ENCODE peak calls at places on chromosome 4, in nine cellular contexts. U is SK-N-SH, X is esophagus muscularis mucosa, G is fibroblast of mammary gland, V is transverse colon, L is adrenal gland, O is dorsolateral prefrontal cortex, A is colonic mucosa, C is AG09309. T is an unnamed sample.

GRCh38 chr4:168589154-168589553 is 92.3 kb downstream of the PALLD start:
- DNase-seq in O (no peak), V (no peak), U (no peak), X (no peak), C (no peak), L (peak), G (peak), A (peak), T (peak)

GRCh38 chr4:159983080-159983479 is 880.2 kb downstream of the RAPGEF2 start:
- DNase-seq in G (no peak), V (no peak), L (no peak), X (no peak), A (no peak), C (no peak), U (no peak), O (no peak), T (no peak)

GRCh38 chr4:46124773-46125172 is 919 bp upstream of the GABRG1 start:
- DNase-seq in X (no peak), V (no peak), C (no peak), G (no peak), L (peak), A (no peak), O (peak), U (peak), T (no peak)

GRCh38 chr4:148776944-148777343 is 334.7 kb upstream of the NR3C2 start:
- DNase-seq in C (no peak), X (no peak), U (no peak), G (no peak), A (no peak), V (no peak), O (no peak), L (no peak), T (no peak)

GRCh38 chr4:152640058-152640921 is 39.5 kb downstream of the TMEM154 start:
- DNase-seq in G (peak), L (peak), V (no peak), A (no peak), C (no peak), U (peak), O (no peak), X (no peak), T (peak)

GRCh38 chr4:108861339-108861738 is 98.5 kb upstream of the ETNPPL start:
- DNase-seq in L (peak), A (no peak), X (no peak), U (no peak), V (no peak), O (no peak), C (no peak), G (peak), T (peak)

GRCh38 chr4:170229021-170229420 is 139.3 kb upstream of the AADAT start:
- DNase-seq in V (no peak), O (no peak), L (no peak), U (no peak), A (no peak), C (no peak), G (no peak), X (no peak), T (peak)

GRCh38 chr4:185778307-185778706 is 33.7 kb downstream of the SORBS2 start:
- DNase-seq in X (peak), O (no peak), A (no peak), V (no peak), C (no peak), L (no peak), G (no peak), U (no peak), T (no peak)

GRCh38 chr4:146450524-146450923 is 71.2 kb downstream of the SLC10A7 start:
- DNase-seq in V (no peak), X (no peak), L (no peak), A (no peak), G (no peak), U (no peak), C (no peak), O (no peak), T (no peak)

GRCh38 chr4:120318447-120318846 is 251.8 kb upstream of the MAD2L1 start:
- DNase-seq in O (no peak), L (no peak), C (no peak), U (no peak), A (no peak), X (no peak), G (no peak), V (no peak), T (no peak)

GRCh38 chr4:183326853-183327252 is 4.6 kb upstream of the CLDN24 start:
- DNase-seq in G (peak), L (no peak), C (no peak), A (no peak), O (no peak), V (no peak), X (no peak), U (no peak), T (no peak)

GRCh38 chr4:3284734-3285557 is 7.9 kb upstream of the RGS12 start:
- DNase-seq in V (no peak), G (no peak), A (peak), U (no peak), L (no peak), O (peak), X (no peak), C (no peak), T (no peak)

GRCh38 chr4:128364565-128364964 is 77.0 kb upstream of the PGRMC2 start:
- DNase-seq in U (no peak), A (no peak), G (peak), O (no peak), V (no peak), C (no peak), L (no peak), X (no peak), T (no peak)

GRCh38 chr4:40828661-40829060 is 78.9 kb downstream of the NSUN7 start:
- DNase-seq in A (no peak), X (no peak), G (no peak), U (no peak), C (no peak), V (no peak), O (no peak), L (no peak), T (no peak)

GRCh38 chr4:3247399-3248177 is 1.4 kb upstream of the MSANTD1 start:
- DNase-seq in V (no peak), A (no peak), C (no peak), U (no peak), G (no peak), X (no peak), O (no peak), L (no peak), T (no peak)

GRCh38 chr4:69970071-69970470 is 4.5 kb upstream of the CSN2 start:
- DNase-seq in L (no peak), C (no peak), A (no peak), O (no peak), U (no peak), X (no peak), G (no peak), V (no peak), T (no peak)

GRCh38 chr4:152696764-152697250 is 17.0 kb upstream of the TMEM154 start:
- DNase-seq in C (no peak), U (no peak), X (no peak), A (no peak), V (peak), L (no peak), O (peak), G (peak), T (no peak)

GRCh38 chr4:184347251-184348239 is 126.8 kb downstream of the IRF2 start:
- DNase-seq in O (no peak), U (no peak), L (peak), C (no peak), G (peak), X (no peak), V (peak), A (peak), T (no peak)

GRCh38 chr4:72974694-72975487 is 94.6 kb downstream of the COX18 start:
- DNase-seq in V (no peak), G (no peak), L (no peak), C (no peak), U (no peak), O (no peak), A (no peak), X (no peak), T (peak)

GRCh38 chr4:26464420-26465095 is 25.7 kb downstream of the CCKAR start:
- DNase-seq in L (no peak), A (no peak), O (no peak), G (no peak), C (no peak), X (no peak), U (no peak), V (no peak), T (no peak)

GRCh38 chr4:116866116-116866515 is 219.3 kb downstream of the TRAM1L1 start:
- DNase-seq in C (no peak), U (no peak), A (no peak), G (no peak), O (no peak), L (no peak), V (no peak), X (no peak), T (no peak)

GRCh38 chr4:102501176-102501634 is at the start of gene NFKB1:
- DNase-seq in V (peak), C (peak), A (peak), X (no peak), O (no peak), G (peak), U (no peak), L (peak), T (no peak)

GRCh38 chr4:174119051-174119450 is 164.4 kb downstream of the FBXO8 start:
- DNase-seq in A (no peak), G (peak), X (no peak), U (peak), O (no peak), L (no peak), V (no peak), C (peak), T (no peak)

GRCh38 chr4:148081745-148082144 is 349.9 kb downstream of the ARHGAP10 start:
- DNase-seq in V (no peak), L (no peak), U (no peak), A (no peak), O (no peak), G (no peak), C (no peak), X (peak), T (no peak)

GRCh38 chr4:13109536-13109935 is 374.6 kb downstream of the RAB28 start:
- DNase-seq in C (no peak), G (no peak), L (no peak), A (no peak), V (no peak), X (no peak), O (no peak), U (no peak), T (peak)

GRCh38 chr4:111802191-111802590 is 343.1 kb upstream of the FAM241A start:
- DNase-seq in C (no peak), U (no peak), G (peak), O (no peak), L (no peak), V (no peak), X (no peak), A (no peak), T (no peak)

GRCh38 chr4:17812801-17813200 is 2.0 kb downstream of the NCAPG start:
- DNase-seq in V (no peak), O (no peak), G (peak), C (no peak), X (no peak), U (no peak), A (no peak), L (no peak), T (no peak)

GRCh38 chr4:162683659-162684370 is 482.9 kb downstream of the NAF1 start:
- DNase-seq in U (no peak), L (no peak), G (no peak), V (no peak), A (no peak), X (no peak), C (no peak), O (no peak), T (peak)

GRCh38 chr4:149008415-149009025 is 566.3 kb upstream of the NR3C2 start:
- DNase-seq in X (no peak), V (no peak), O (no peak), C (no peak), U (no peak), A (no peak), G (no peak), L (no peak), T (no peak)

GRCh38 chr4:120009731-120010130 is 56.9 kb downstream of the MAD2L1 start:
- DNase-seq in L (no peak), X (no peak), U (no peak), C (peak), G (peak), O (no peak), V (no peak), A (no peak), T (no peak)

GRCh38 chr4:92812652-92813051 is 508.9 kb downstream of the GRID2 start:
- DNase-seq in A (no peak), V (no peak), U (no peak), G (no peak), X (no peak), O (no peak), L (no peak), C (no peak), T (no peak)

GRCh38 chr4:94870151-94870550 is 112.4 kb downstream of the BMPR1B start:
- DNase-seq in C (peak), X (no peak), L (no peak), O (no peak), A (no peak), V (no peak), U (no peak), G (peak), T (no peak)

DNA sequence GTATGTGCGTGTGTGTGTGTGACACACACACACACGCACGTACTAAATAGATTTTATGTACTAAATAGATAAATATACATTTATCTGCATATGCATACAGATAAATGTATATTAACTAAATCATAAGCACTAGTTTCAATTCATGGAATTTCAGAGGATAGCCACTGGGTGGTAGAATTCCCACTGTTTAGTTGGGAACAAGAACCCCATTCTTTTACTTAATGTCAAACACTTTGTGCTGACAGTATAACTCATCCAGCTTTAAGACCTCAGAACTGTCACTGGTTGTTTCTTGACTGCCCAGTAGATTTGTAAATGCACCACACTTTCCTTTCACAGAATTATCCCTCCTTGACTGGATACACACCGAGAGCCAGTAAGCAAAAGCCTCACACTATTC is 32.5 kb downstream of the PPARGC1A start:
- DNase-seq in L (no peak), G (peak), X (no peak), V (no peak), A (no peak), U (no peak), C (peak), O (no peak), T (no peak)
- TF ChIP-seq CTCF in L (peak), G (peak), X (no peak), V (no peak), A (no peak), U (peak), C (peak), O (peak), T (peak)

GRCh38 chr4:98793658-98794057 is 135.2 kb upstream of the TSPAN5 start:
- DNase-seq in X (no peak), L (no peak), U (no peak), A (no peak), V (no peak), C (no peak), O (no peak), G (no peak), T (no peak)
- TF ChIP-seq CTCF in X (no peak), L (no peak), U (no peak), A (no peak), V (no peak), C (no peak), O (no peak), G (no peak), T (no peak)

GRCh38 chr4:87697272-87697671 is 47.2 kb downstream of the DMP1 start:
- DNase-seq in O (no peak), V (no peak), G (no peak), L (no peak), X (no peak), A (no peak), C (no peak), U (no peak), T (no peak)
- TF ChIP-seq CTCF in O (no peak), V (no peak), G (no peak), L (no peak), X (no peak), A (no peak), C (no peak), U (no peak), T (no peak)

GRCh38 chr4:6111354-6111930 is 88.9 kb downstream of the JAKMIP1 start:
- DNase-seq in X (no peak), A (no peak), L (no peak), U (peak), O (no peak), C (no peak), G (no peak), V (no peak), T (no peak)

GRCh38 chr4:6110681-6111353 is 89.5 kb downstream of the JAKMIP1 start:
- DNase-seq in V (no peak), X (no peak), C (no peak), G (no peak), A (no peak), O (no peak), L (no peak), U (no peak), T (no peak)

GRCh38 chr4:6112606-6113290 is 87.6 kb downstream of the JAKMIP1 start:
- DNase-seq in V (no peak), U (no peak), G (no peak), A (no peak), O (no peak), C (no peak), L (no peak), X (no peak), T (no peak)

GRCh38 chr4:6107886-6108285 is 89.7 kb upstream of the C4orf50 start:
- DNase-seq in V (no peak), A (no peak), X (no peak), U (no peak), C (no peak), G (no peak), O (no peak), L (no peak), T (no peak)

GRCh38 chr4:6109842-6110560 is 90.3 kb downstream of the JAKMIP1 start:
- DNase-seq in G (no peak), O (no peak), X (no peak), U (no peak), C (no peak), L (no peak), V (peak), A (no peak), T (peak)
- TF ChIP-seq CTCF in G (no peak), O (peak), X (no peak), U (no peak), C (no peak), L (peak), V (peak), A (peak), T (peak)

GRCh38 chr4:151488968-151489367 is 80.0 kb downstream of the FHIP1A start:
- DNase-seq in V (no peak), X (no peak), O (no peak), G (no peak), A (no peak), U (no peak), L (no peak), C (no peak), T (peak)

GRCh38 chr4:151484396-151485102 is 75.6 kb downstream of the FHIP1A start:
- DNase-seq in U (no peak), V (no peak), L (peak), O (no peak), C (peak), X (no peak), G (peak), A (no peak), T (no peak)

GRCh38 chr4:151485541-151486131 is 76.7 kb downstream of the FHIP1A start:
- DNase-seq in V (no peak), C (peak), A (no peak), L (no peak), X (no peak), O (no peak), G (no peak), U (no peak), T (no peak)

GRCh38 chr4:151486166-151486565 is 77.2 kb downstream of the FHIP1A start:
- DNase-seq in X (no peak), V (no peak), O (no peak), G (peak), A (no peak), C (peak), L (no peak), U (no peak), T (no peak)

DNA sequence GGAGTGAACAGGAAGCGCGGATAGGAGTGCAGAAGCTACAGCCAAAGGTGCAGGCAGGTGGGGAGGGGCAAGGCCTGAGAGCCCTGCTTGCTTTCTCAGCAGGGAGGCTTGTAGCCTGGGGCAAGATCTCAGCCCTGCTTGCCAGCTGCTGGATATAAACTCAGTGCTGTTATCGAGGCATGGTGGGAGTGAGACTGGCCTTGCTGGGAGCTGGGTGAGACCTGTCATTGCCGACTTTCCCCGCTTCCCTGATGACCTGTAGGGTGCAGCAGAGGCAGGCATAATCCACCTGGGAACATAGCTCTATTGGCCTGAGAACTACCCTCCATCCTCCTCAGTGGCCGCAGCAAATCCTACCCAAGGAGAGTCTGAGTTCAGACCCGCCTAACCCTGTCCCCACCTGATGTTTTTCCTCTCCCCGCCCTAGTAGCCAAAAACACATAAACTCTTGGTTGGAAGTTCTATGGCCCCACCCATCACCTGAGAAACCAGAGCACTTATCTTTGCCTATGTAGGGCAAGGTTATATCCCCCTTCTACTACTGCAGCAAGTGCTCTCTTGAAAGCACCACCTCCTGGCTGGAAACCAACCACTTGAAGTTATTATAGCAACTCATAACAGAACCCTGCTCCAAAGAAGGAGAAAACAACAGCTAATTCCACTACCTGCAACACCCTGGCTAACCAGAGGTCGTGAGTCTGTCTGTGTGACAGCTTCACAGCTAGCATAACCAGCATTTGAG is 80.7 kb downstream of the FHIP1A start:
- DNase-seq in X (no peak), C (no peak), L (no peak), G (no peak), O (no peak), A (no peak), V (no peak), U (no peak), T (peak)
- TF ChIP-seq CTCF in X (no peak), C (no peak), L (no peak), G (no peak), O (no peak), A (no peak), V (no peak), U (no peak), T (peak)

GRCh38 chr4:1660948-1661677 is 23.0 kb downstream of the FAM53A start:
- DNase-seq in A (no peak), C (no peak), V (no peak), X (no peak), O (no peak), L (peak), G (no peak), U (peak), T (no peak)

GRCh38 chr4:1666391-1666790 is 17.7 kb downstream of the FAM53A start:
- DNase-seq in O (no peak), V (no peak), C (no peak), U (no peak), X (no peak), L (no peak), G (no peak), A (no peak), T (no peak)

GRCh38 chr4:1661695-1662094 is 22.4 kb downstream of the FAM53A start:
- DNase-seq in X (no peak), A (no peak), O (no peak), U (no peak), G (no peak), V (no peak), L (no peak), C (no peak), T (no peak)

GRCh38 chr4:1663549-1663948 is 20.6 kb downstream of the FAM53A start:
- DNase-seq in X (no peak), V (no peak), A (no peak), O (no peak), G (no peak), L (no peak), U (no peak), C (no peak), T (no peak)

DNA sequence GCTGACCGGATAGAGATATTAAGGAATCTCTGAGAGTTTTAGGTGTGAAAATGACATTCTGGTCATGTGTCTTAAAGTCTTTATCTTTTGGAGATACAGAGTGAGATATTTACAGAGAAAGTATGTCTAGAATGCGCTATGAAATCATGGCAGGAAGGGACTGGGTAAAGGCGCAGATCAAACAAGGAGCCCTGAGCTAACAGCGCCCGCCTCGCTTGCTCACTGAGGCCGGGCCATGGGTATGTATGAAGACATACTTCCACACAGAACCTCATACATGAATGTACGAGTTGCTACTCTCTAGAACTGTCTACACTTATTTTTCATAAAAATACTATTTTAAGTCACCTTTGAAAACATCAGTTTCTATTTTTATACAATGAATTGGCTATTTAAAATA is 20.0 kb downstream of the FAM53A start:
- DNase-seq in A (no peak), V (no peak), G (no peak), U (no peak), X (no peak), L (no peak), C (no peak), O (no peak), T (no peak)
- TF ChIP-seq CTCF in A (no peak), V (no peak), G (no peak), U (no peak), X (no peak), L (no peak), C (no peak), O (no peak), T (no peak)

T was measured in LNCaP clone FGC.